ENCODE peak calls at places on chromosomes 13 and 19, in six cellular contexts. I, J, D, T, O and M are unnamed samples.

GRCh38 chr13:43431279-43431678 is 355.5 kb downstream of the ENOX1 start:
- DNase-seq in I (no peak), J (no peak), D (peak), T (no peak), O (no peak), M (no peak)

GRCh38 chr13:110306340-110306959 is 507 bp downstream of the COL4A1 start:
- DNase-seq in I (no peak), J (no peak), D (peak), T (no peak), O (no peak), M (no peak)

GRCh38 chr13:19838726-19839342 is 24.6 kb downstream of the ZMYM5 start:
- DNase-seq in I (no peak), J (no peak), D (peak), T (no peak), O (no peak), M (no peak)

GRCh38 chr19:11551603-11552235 is 7.3 kb downstream of the ELOF1 start:
- DNase-seq in I (no peak), J (no peak), D (no peak), T (peak), O (peak), M (peak)

GRCh38 chr19:459724-460511 is 915 bp downstream of the SHC2 start:
- DNase-seq in I (no peak), J (no peak), D (peak), T (peak), O (no peak), M (peak)

GRCh38 chr19:31284621-31285020 is 64.6 kb downstream of the TSHZ3 start:
- DNase-seq in I (no peak), J (no peak), D (no peak), T (no peak), O (no peak), M (no peak)

GRCh38 chr13:111512707-111513106 is 192.3 kb downstream of the TEX29 start:
- DNase-seq in I (no peak), J (no peak), D (no peak), T (no peak), O (no peak), M (no peak)

GRCh38 chr13:77827350-77827749 is 91.3 kb downstream of the EDNRB start:
- DNase-seq in I (no peak), J (no peak), D (no peak), T (no peak), O (no peak), M (no peak)

GRCh38 chr19:11674067-11674492 is 64.7 kb downstream of the ZNF823 start:
- DNase-seq in I (no peak), J (no peak), D (no peak), T (no peak), O (no peak), M (peak)

GRCh38 chr13:74647211-74647610 is 513.0 kb upstream of the KLF12 start:
- DNase-seq in I (no peak), J (no peak), D (no peak), T (no peak), O (no peak), M (no peak)

GRCh38 chr13:42970824-42971669 is 21.0 kb downstream of the EPSTI1 start:
- DNase-seq in I (peak), J (no peak), D (peak), T (peak), O (peak), M (peak)

GRCh38 chr19:5958851-5959122 is 19.2 kb downstream of the RANBP3 start:
- DNase-seq in I (no peak), J (no peak), D (no peak), T (no peak), O (no peak), M (no peak)

GRCh38 chr13:98279473-98280175 is 102.6 kb upstream of the RNF113B start:
- DNase-seq in I (no peak), J (no peak), D (no peak), T (no peak), O (peak), M (no peak)

GRCh38 chr13:99043700-99044300 is 65.9 kb upstream of the DOCK9 start:
- DNase-seq in I (no peak), J (no peak), D (no peak), T (no peak), O (no peak), M (no peak)

GRCh38 chr19:38433268-38433733 is at the start of gene RYR1:
- DNase-seq in I (peak), J (peak), D (no peak), T (peak), O (peak), M (peak)

GRCh38 chr19:28468701-28469459 is 744.1 kb downstream of the UQCRFS1 start:
- DNase-seq in I (no peak), J (no peak), D (peak), T (no peak), O (peak), M (peak)

GRCh38 chr13:109281017-109281416 is 505.4 kb downstream of the IRS2 start:
- DNase-seq in I (no peak), J (no peak), D (no peak), T (no peak), O (no peak), M (no peak)

GRCh38 chr19:33486407-33486806 is 35.2 kb downstream of the PEPD start:
- DNase-seq in I (no peak), J (no peak), D (no peak), T (no peak), O (no peak), M (no peak)

GRCh38 chr13:98089826-98090225 is 53.1 kb upstream of the FARP1 start:
- DNase-seq in I (no peak), J (no peak), D (peak), T (no peak), O (no peak), M (no peak)

GRCh38 chr13:34357435-34358232 is 539.7 kb downstream of the RFC3 start:
- DNase-seq in I (no peak), J (no peak), D (peak), T (no peak), O (no peak), M (no peak)

GRCh38 chr19:12794196-12794921 is 3.1 kb downstream of the JUNB start:
- DNase-seq in I (no peak), J (no peak), D (peak), T (no peak), O (no peak), M (no peak)

GRCh38 chr13:44726214-44726613 is 150.1 kb upstream of the TSC22D1 start:
- DNase-seq in I (no peak), J (peak), D (peak), T (no peak), O (no peak), M (no peak)

GRCh38 chr13:111483621-111483987 is 163.2 kb downstream of the TEX29 start:
- DNase-seq in I (no peak), J (no peak), D (no peak), T (no peak), O (no peak), M (no peak)

GRCh38 chr19:16889883-16890460 is 1.2 kb downstream of the F2RL3 start:
- DNase-seq in I (no peak), J (no peak), D (no peak), T (no peak), O (no peak), M (no peak)

GRCh38 chr13:110519046-110519445 is 42.5 kb downstream of the RAB20 start:
- DNase-seq in I (no peak), J (no peak), D (no peak), T (no peak), O (no peak), M (peak)

GRCh38 chr19:19385900-19386339 is 19.6 kb upstream of the GATAD2A start:
- DNase-seq in I (peak), J (no peak), D (no peak), T (peak), O (peak), M (peak)

GRCh38 chr13:48042889-48043288 is 5.4 kb downstream of the NUDT15 start:
- DNase-seq in I (no peak), J (no peak), D (no peak), T (no peak), O (no peak), M (no peak)

GRCh38 chr13:94712812-94713555 is 639 bp upstream of the SOX21 start:
- DNase-seq in I (no peak), J (no peak), D (peak), T (peak), O (no peak), M (peak)

GRCh38 chr13:102710261-102710679 is 15.4 kb upstream of the METTL21C start:
- DNase-seq in I (no peak), J (peak), D (peak), T (no peak), O (no peak), M (no peak)

GRCh38 chr13:102799544-102800144 is 725 bp downstream of the BIVM start:
- DNase-seq in I (peak), J (no peak), D (peak), T (peak), O (no peak), M (peak)

GRCh38 chr19:7869910-7870511 is 4.2 kb downstream of the PRR36 start:
- DNase-seq in I (peak), J (no peak), D (peak), T (no peak), O (peak), M (peak)

GRCh38 chr19:49497047-49497789 is 984 bp downstream of the RPS11 start:
- DNase-seq in I (peak), J (peak), D (peak), T (no peak), O (peak), M (peak)

DNA sequence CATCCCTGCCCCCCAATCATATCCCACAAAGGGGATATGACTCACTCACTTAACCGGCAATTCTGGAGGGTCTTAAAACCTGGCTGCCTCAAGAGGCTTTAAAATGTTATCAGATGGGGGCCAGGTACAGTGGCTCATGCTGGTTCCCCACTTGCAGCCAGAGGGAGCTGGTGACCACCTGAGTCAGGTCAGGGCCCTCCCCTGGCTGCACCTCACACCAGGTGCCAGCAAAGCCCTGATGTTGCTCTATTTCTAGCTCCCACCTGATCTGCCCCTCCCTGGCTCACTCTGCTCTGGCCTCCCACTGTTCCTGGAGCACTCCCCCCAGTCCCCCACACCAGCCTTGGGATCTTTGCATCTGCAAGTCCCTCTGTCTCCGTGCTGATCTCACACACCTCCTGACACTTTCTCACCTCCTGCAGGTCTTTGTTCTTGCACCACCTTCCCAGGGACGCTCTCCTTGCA is 14.2 kb downstream of the HPN start:
- DNase-seq in I (no peak), J (no peak), D (no peak), T (no peak), O (peak), M (no peak)
- TF ChIP-seq CTCF in I (no peak), J (no peak), D (no peak), T (no peak), O (peak), M (peak)

GRCh38 chr13:25267715-25268114 is 19.6 kb downstream of the MTMR6 start:
- DNase-seq in I (no peak), J (no peak), D (peak), T (no peak), O (peak), M (no peak)
- TF ChIP-seq CTCF in I (peak), J (no peak), D (peak), T (no peak), O (peak), M (no peak)

GRCh38 chr13:30616927-30617314 is 799 bp upstream of the USPL1 start:
- DNase-seq in I (peak), J (peak), D (peak), T (peak), O (peak), M (no peak)
- TF ChIP-seq CTCF in I (no peak), J (no peak), D (no peak), T (no peak), O (no peak), M (no peak)

GRCh38 chr19:1606138-1606651 is 933 bp upstream of the UQCR11 start:
- DNase-seq in I (no peak), J (no peak), D (no peak), T (no peak), O (peak), M (no peak)
- TF ChIP-seq CTCF in I (no peak), J (no peak), D (no peak), T (no peak), O (peak), M (no peak)

DNA sequence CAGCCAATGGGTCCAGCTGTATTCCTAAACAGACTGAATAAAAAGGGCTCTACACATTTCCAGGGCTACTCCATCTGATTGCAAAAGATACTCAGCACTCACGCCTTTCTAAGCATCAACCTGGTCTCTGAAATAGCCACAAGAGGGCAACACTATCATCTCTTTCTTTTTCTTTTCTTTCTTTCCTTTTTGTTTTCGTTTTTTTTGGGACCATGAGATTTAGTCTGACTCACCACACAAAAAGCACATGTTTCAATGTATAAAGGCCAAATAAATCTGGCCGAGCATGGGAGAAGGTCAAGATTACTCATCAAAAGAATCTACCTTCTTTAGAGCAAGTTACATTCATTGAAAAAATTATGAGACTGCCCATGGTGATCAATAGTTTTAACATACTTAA is 805.6 kb upstream of the ARGLU1 start:
- DNase-seq in I (no peak), J (no peak), D (peak), T (no peak), O (no peak), M (no peak)
- TF ChIP-seq CTCF in I (no peak), J (no peak), D (peak), T (peak), O (peak), M (peak)

GRCh38 chr19:50874185-50874584 is 946 bp downstream of the KLK2 start:
- DNase-seq in I (no peak), J (no peak), D (no peak), T (no peak), O (no peak), M (no peak)

GRCh38 chr19:50875795-50876422 is 2.7 kb downstream of the KLK2 start:
- DNase-seq in I (no peak), J (no peak), D (no peak), T (no peak), O (no peak), M (no peak)

GRCh38 chr19:50873056-50873455 is at the start of gene KLK2:
- DNase-seq in I (no peak), J (no peak), D (no peak), T (no peak), O (no peak), M (no peak)

GRCh38 chr19:50869479-50869878 is 3.8 kb upstream of the KLK2 start:
- DNase-seq in I (no peak), J (no peak), D (no peak), T (no peak), O (no peak), M (no peak)

GRCh38 chr19:50870417-50871089 is 2.7 kb upstream of the KLK2 start:
- DNase-seq in I (no peak), J (no peak), D (no peak), T (no peak), O (no peak), M (no peak)
- TF ChIP-seq CTCF in I (no peak), J (no peak), D (no peak), T (no peak), O (no peak), M (no peak)

GRCh38 chr19:54216869-54217268 is 5.9 kb downstream of the LILRB3 start:
- DNase-seq in I (no peak), J (no peak), D (no peak), T (no peak), O (no peak), M (no peak)
- TF ChIP-seq CTCF in I (no peak), J (no peak), D (no peak), T (no peak), O (no peak), M (no peak)

GRCh38 chr13:29730253-29730652 is 120.2 kb downstream of the UBL3 start:
- DNase-seq in I (no peak), J (no peak), D (no peak), T (no peak), O (no peak), M (no peak)
- TF ChIP-seq CTCF in I (no peak), J (no peak), D (peak), T (peak), O (peak), M (peak)

DNA sequence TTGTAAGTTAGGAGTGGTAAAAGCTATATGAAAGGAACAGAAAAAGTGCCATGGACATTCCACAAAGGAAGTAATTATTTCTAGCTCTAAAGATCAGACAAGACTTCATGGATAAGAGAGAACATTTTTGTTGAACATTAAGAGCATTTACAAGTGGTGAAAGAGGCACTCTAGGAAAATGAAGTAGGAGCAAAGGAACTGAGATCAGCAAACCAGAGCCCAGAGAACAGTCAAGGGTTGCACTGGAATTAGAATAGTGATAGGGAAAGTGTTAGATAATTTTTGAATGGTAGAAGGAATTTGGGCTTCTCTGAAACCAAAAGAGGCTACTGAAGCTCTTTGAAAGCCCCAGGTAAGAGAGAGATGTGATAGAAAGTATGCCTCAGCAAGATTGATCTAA is 94.1 kb downstream of the COG6 start:
- DNase-seq in I (no peak), J (no peak), D (no peak), T (no peak), O (no peak), M (no peak)
- TF ChIP-seq CTCF in I (no peak), J (no peak), D (no peak), T (no peak), O (no peak), M (no peak)